ENCODE peak calls at places on chromosome 20, in six cellular contexts. J, X, E, Q, P and I are unnamed samples.

GRCh38 chr20:11993886-11994466 is 76.3 kb downstream of the BTBD3 start:
- DNase-seq in X (no peak), Q (no peak), P (no peak), J (no peak), E (no peak), I (no peak)

GRCh38 chr20:15859061-15859460 is 714.2 kb downstream of the KIF16B start:
- DNase-seq in P (no peak), J (no peak), Q (no peak), E (no peak), X (no peak), I (no peak)

GRCh38 chr20:53294804-53295203 is 298.8 kb downstream of the ZNF217 start:
- DNase-seq in Q (no peak), X (no peak), E (no peak), J (no peak), P (no peak), I (no peak)

GRCh38 chr20:47063407-47063806 is 168.8 kb downstream of the EYA2 start:
- DNase-seq in E (no peak), Q (peak; percentile 82), P (peak; percentile 45), J (no peak), X (no peak), I (no peak)

GRCh38 chr20:4898282-4898681 is 103.0 kb downstream of the SLC23A2 start:
- DNase-seq in J (no peak), X (no peak), E (no peak), P (peak; percentile 76), Q (peak; percentile 67), I (peak; percentile 16)

GRCh38 chr20:22381812-22382416 is 202.5 kb downstream of the FOXA2 start:
- DNase-seq in E (no peak), Q (no peak), J (no peak), X (no peak), P (no peak), I (no peak)

GRCh38 chr20:34377072-34377847 is 14.2 kb downstream of the ITCH start:
- DNase-seq in Q (no peak), P (no peak), E (no peak), X (no peak), J (no peak), I (no peak)

GRCh38 chr20:34415079-34415478 is 52.0 kb downstream of the ITCH start:
- DNase-seq in X (no peak), Q (peak; percentile 24), E (no peak), P (no peak), J (no peak), I (no peak)

GRCh38 chr20:61531553-61532345 is 279.7 kb downstream of the CDH4 start:
- DNase-seq in Q (no peak), E (no peak), J (peak; percentile 15), X (no peak), P (no peak), I (no peak)

GRCh38 chr20:50453533-50453932 is 56.6 kb upstream of the PTPN1 start:
- DNase-seq in X (no peak), Q (no peak), E (no peak), J (no peak), P (no peak), I (no peak)

GRCh38 chr20:55469074-55469473 is 536.2 kb downstream of the CBLN4 start:
- DNase-seq in X (no peak), P (no peak), E (no peak), J (no peak), Q (no peak), I (no peak)

GRCh38 chr20:50338479-50339195 is 148.0 kb downstream of the CEBPB start:
- DNase-seq in X (no peak), J (no peak), Q (no peak), P (peak; percentile 26), E (no peak), I (no peak)

GRCh38 chr20:2871111-2871465 is 2.2 kb upstream of the PTPRA start:
- DNase-seq in Q (no peak), E (no peak), J (no peak), P (no peak), X (no peak), I (no peak)

GRCh38 chr20:39117486-39117885 is 155.3 kb downstream of the DHX35 start:
- DNase-seq in P (no peak), J (no peak), X (no peak), Q (peak; percentile 87), E (peak; percentile 40), I (no peak)

GRCh38 chr20:52991783-52992182 is 19.6 kb downstream of the TSHZ2 start:
- DNase-seq in P (no peak), E (no peak), Q (no peak), X (no peak), J (no peak), I (no peak)